ENCODE peak calls at places on chromosomes 11 and 22, in ten cellular contexts. E, J, V, G, L, Y, T, A, M and P are unnamed samples.

GRCh38 chr11:121418625-121419114 is 33.4 kb upstream of the SORL1 start:
- DNase-seq in G (no peak), J (no peak), A (no peak), E (no peak), Y (no peak), T (no peak), L (peak), M (no peak), V (no peak), P (no peak)

GRCh38 chr22:27292542-27293298 is 508.8 kb downstream of the MN1 start:
- DNase-seq in T (no peak), A (no peak), M (no peak), G (no peak), Y (no peak), L (no peak), J (no peak), E (no peak), V (no peak), P (no peak)

GRCh38 chr11:59197990-59198389 is 14.7 kb downstream of the MPEG1 start:
- DNase-seq in Y (no peak), L (no peak), V (peak), J (no peak), A (peak), T (no peak), M (peak), E (no peak), G (no peak), P (peak)

GRCh38 chr22:22235564-22235963 is 9.0 kb upstream of the VPREB1 start:
- DNase-seq in A (peak), L (peak), M (no peak), G (no peak), T (no peak), E (no peak), V (no peak), J (peak), Y (peak), P (no peak)

GRCh38 chr11:119206512-119207299 is 567 bp downstream of the CBL start:
- DNase-seq in A (no peak), G (peak), L (peak), E (no peak), V (no peak), M (peak), Y (peak), J (no peak), T (no peak), P (peak)

GRCh38 chr11:121895919-121896318 is 220.1 kb downstream of the BLID start:
- DNase-seq in J (no peak), T (no peak), E (no peak), Y (no peak), G (no peak), M (no peak), L (no peak), A (no peak), V (no peak), P (no peak)

GRCh38 chr22:40588726-40589125 is 47.8 kb downstream of the MRTFA start:
- DNase-seq in T (no peak), G (no peak), E (no peak), J (no peak), L (no peak), V (no peak), M (no peak), A (no peak), Y (no peak), P (no peak)

GRCh38 chr11:30016588-30017363 is at the start of gene KCNA4:
- DNase-seq in Y (no peak), A (no peak), L (no peak), V (no peak), J (no peak), E (no peak), T (no peak), G (no peak), M (peak), P (no peak)

GRCh38 chr22:17569971-17570511 is 6.7 kb downstream of the SLC25A18 start:
- DNase-seq in E (no peak), Y (no peak), V (no peak), M (no peak), L (no peak), G (no peak), J (no peak), T (no peak), A (peak), P (peak)

GRCh38 chr11:35873721-35874120 is 70.1 kb upstream of the LDLRAD3 start:
- DNase-seq in E (no peak), L (no peak), Y (no peak), M (no peak), V (no peak), G (no peak), T (no peak), A (no peak), J (no peak), P (no peak)

GRCh38 chr11:44976576-44976975 is 25.9 kb upstream of the TP53I11 start:
- DNase-seq in V (no peak), A (no peak), M (no peak), Y (no peak), L (peak), T (no peak), J (no peak), G (no peak), E (no peak), P (no peak)

GRCh38 chr11:113163291-113164030 is 150.9 kb upstream of the TTC12 start:
- DNase-seq in L (no peak), J (no peak), A (no peak), M (no peak), V (no peak), T (no peak), E (no peak), Y (no peak), G (no peak), P (no peak)

GRCh38 chr11:74135516-74135840 is 35.3 kb downstream of the C2CD3 start:
- DNase-seq in J (no peak), E (no peak), L (no peak), A (no peak), M (no peak), T (no peak), G (no peak), V (no peak), Y (no peak), P (no peak)

GRCh38 chr11:63573881-63574855 is 11.0 kb upstream of the PLAAT2 start:
- DNase-seq in T (no peak), A (peak), Y (no peak), J (no peak), L (peak), G (no peak), E (no peak), M (no peak), V (peak), P (peak)

GRCh38 chr11:3200388-3201111 is 18.1 kb downstream of the MRGPRG start:
- DNase-seq in E (no peak), G (no peak), T (no peak), A (no peak), Y (no peak), V (no peak), L (peak), J (no peak), M (peak), P (peak)

DNA sequence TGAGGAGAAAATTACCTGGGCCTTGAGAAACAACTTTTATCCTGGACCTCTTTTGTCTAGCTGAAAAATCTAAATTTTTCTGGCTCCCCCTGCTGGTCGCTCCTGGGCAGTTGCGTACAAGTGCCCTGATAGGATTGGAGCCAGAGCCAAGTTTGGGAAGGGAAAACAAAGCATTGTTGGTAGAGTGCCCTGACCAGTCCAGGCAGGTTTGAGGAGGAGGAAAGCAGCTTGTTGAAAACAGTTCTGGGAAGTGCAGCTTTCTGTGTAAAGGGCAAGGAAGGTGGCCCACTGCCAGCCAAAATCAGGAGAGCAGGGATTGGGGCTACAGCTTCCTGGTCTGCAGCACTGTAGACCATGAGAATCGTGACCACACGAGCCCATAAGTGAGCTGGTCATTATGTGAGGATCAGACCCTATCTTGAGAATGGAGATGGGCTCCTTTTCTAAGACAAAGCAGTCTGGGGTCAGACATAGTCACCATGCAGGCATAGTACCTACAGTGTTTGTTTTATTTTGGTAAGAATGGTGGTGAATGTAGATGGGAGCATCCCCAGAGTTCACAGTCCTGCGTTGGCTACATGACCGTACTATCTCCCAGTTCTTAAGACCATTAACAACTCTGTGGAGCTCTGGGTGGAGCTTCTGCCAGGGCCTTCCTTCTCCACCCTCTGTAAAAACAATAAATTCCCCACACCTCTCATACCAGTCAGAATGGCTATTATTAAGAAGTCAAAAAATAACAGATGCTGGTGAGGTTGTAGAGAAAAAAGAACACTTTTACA is 21.3 kb upstream of the PIK3IP1 start:
- DNase-seq in Y (no peak), V (peak), M (no peak), T (peak), J (no peak), A (peak), L (peak), E (no peak), G (peak), P (peak)
- TF ChIP-seq POLR2A in Y (no peak), V (no peak), M (no peak), T (no peak), J (no peak), A (no peak), L (no peak), E (no peak), G (peak), P (no peak)

DNA sequence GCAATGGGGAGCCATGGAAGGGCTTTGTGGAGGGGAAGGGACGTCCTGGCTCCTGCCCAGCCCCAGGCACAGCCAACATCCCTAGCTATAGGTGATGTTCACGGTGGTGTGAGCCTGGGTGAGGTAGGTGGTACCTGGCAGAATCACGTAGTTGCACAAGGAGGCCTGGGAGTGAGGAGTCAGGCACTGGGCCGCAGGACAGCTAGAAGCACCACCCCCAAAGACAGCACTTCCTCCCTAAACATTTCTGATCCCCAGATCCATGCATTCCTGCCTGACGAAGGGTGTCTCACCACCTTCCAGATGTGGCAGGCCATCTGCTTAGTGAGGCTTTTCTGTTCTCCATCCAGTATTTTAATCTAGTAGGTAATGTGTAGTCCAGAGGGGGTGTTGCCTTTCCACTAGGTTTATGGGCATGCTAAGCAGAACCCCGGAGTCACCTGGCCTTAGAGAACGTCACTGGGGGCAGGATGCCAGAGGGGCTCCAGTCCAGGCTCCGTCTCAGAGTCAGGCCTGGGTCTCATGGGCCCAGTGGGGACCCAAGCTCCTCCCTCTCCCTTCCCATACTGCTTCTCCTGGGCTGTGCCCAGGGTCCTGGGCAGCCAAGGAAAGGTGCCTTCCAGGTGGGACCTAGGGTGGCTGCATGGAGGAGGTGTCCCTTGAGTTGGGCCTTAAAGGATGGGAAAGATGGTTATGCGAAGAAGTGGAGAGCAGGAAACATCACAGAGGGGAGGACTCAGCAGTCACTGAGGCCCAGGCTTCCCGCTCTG is 56.2 kb downstream of the OTOG start:
- DNase-seq in T (no peak), G (no peak), M (no peak), E (peak), L (no peak), A (no peak), V (peak), Y (no peak), J (no peak), P (no peak)
- TF ChIP-seq POLR2AphosphoS5 in T (no peak), G (no peak), M (no peak), E (no peak), L (no peak), A (no peak), V (no peak), Y (no peak), J (no peak), P (no peak)

DNA sequence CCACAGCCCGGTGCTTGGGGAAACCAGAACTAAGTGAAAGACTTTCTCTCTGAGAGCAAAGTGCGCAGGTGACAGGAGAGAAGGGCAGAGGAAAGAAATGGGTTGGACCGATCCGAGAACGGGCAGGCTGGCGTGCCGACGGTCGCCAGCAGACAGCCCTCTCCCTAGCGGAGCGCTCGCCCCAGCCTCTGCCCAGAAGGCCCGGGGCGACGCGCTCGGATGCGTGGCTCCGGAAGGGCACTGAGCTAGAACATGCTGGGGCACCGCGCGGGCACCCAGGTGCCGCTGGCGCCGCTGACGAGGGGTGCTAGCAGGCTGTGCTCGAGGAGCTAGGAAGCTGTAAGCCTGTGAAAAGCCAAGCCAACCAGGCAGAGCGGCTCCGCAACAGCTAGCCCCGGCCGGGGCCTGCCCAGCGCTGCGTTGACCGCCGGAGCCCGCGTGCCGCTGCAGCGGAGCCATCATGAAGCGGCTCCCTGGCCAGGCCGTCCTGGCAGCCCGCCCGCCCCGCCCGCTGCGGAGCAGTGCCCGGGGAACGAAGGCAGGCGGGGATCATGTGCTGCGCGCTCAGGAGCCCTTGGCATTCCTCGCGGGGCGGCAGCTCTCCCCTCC is 22.1 kb upstream of the RRAS2 start:
- DNase-seq in L (peak), M (peak), E (no peak), V (peak), J (peak), T (no peak), A (peak), Y (peak), G (peak), P (peak)
- TF ChIP-seq POLR2A in L (no peak), M (no peak), E (no peak), V (no peak), J (no peak), T (peak), A (peak), Y (no peak), G (no peak), P (no peak)

GRCh38 chr11:61349189-61349751 is 12.4 kb downstream of the CYB561A3 start:
- DNase-seq in V (no peak), Y (no peak), L (no peak), A (no peak), M (no peak), J (no peak), E (no peak), T (no peak), G (no peak), P (no peak)
- TF ChIP-seq POLR2AphosphoS5 in V (no peak), Y (peak), L (no peak), A (no peak), M (no peak), J (no peak), E (no peak), T (no peak), G (no peak), P (no peak)

GRCh38 chr22:38317237-38317994 is at the start of gene CSNK1E:
- DNase-seq in L (peak), Y (peak), T (no peak), E (no peak), A (peak), J (peak), G (peak), V (peak), M (peak), P (peak)
- TF ChIP-seq POLR2A in L (no peak), Y (no peak), T (no peak), E (no peak), A (no peak), J (no peak), G (no peak), V (no peak), M (no peak), P (no peak)

GRCh38 chr22:42855726-42856125 is 1.3 kb downstream of the ARFGAP3 start:
- DNase-seq in J (no peak), G (no peak), E (no peak), V (no peak), L (no peak), Y (no peak), A (no peak), T (no peak), M (no peak), P (no peak)
- TF ChIP-seq POLR2AphosphoS5 in J (no peak), G (no peak), E (no peak), V (no peak), L (no peak), Y (no peak), A (no peak), T (no peak), M (no peak), P (no peak)

GRCh38 chr22:20116376-20116950 is 559 bp downstream of the RANBP1 start:
- DNase-seq in G (no peak), A (no peak), L (no peak), E (no peak), M (peak), T (no peak), Y (no peak), J (peak), V (no peak), P (peak)

GRCh38 chr22:20115691-20116375 is at the start of gene RANBP1:
- DNase-seq in E (no peak), A (no peak), Y (no peak), G (no peak), V (no peak), M (peak), J (no peak), T (no peak), L (no peak), P (no peak)

GRCh38 chr22:20116951-20117645 is at the start of gene TRMT2A:
- DNase-seq in M (peak), A (peak), L (peak), E (no peak), G (peak), T (peak), J (peak), Y (peak), V (peak), P (peak)

GRCh38 chr22:20118572-20119020 is 1.6 kb upstream of the TRMT2A start:
- DNase-seq in M (no peak), Y (no peak), A (no peak), E (no peak), V (no peak), J (no peak), T (no peak), L (no peak), G (no peak), P (no peak)

DNA sequence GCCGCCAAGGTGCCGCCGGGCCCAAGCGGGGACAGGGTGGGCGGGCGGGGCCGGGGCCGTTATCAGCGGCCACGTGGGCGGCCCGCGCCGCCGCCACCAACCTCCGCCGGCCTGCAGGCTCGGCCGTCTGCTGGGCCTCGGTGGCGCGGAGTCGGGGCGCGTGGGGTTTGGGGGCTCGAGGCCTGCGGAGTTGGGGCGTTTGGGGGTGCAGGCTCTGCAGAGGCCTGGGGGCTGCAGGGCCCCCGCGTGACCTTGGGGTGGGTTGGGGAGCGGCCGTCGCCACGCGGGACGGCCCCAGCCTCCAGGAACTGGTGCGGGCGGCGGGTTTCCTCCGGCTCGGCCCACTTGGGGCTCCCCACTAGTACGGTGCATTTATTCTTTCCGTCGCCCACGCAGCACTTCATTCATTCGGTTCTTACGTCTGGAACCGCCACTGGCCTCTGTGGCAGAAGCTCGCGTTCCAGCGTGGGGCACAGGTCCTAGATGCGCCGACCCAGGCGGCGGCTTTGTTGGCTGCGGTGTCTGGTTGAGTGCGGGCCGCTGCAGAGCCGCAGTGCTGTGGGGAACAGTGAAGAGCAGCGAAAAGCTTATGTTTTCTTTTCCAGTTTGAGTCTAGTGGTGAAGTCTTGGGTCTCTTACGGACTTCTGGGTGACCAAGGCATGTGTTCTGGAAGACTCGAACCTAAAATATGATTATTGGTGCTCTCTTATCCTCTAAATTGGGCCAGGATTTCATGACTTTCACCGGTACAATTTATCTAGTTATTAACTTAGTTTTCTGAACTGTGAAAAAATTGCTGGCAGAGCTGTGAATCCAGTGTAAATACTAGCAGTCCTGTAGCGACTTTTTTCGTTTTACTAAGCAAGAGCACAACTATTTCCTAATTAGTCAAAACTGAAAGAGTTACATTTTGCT is 888 bp upstream of the TRMT2A start:
- DNase-seq in V (no peak), T (no peak), J (peak), E (no peak), A (peak), M (no peak), Y (peak), L (peak), G (no peak), P (no peak)
- TF ChIP-seq POLR2A in V (no peak), T (no peak), J (no peak), E (no peak), A (no peak), M (no peak), Y (peak), L (no peak), G (no peak), P (no peak)

DNA sequence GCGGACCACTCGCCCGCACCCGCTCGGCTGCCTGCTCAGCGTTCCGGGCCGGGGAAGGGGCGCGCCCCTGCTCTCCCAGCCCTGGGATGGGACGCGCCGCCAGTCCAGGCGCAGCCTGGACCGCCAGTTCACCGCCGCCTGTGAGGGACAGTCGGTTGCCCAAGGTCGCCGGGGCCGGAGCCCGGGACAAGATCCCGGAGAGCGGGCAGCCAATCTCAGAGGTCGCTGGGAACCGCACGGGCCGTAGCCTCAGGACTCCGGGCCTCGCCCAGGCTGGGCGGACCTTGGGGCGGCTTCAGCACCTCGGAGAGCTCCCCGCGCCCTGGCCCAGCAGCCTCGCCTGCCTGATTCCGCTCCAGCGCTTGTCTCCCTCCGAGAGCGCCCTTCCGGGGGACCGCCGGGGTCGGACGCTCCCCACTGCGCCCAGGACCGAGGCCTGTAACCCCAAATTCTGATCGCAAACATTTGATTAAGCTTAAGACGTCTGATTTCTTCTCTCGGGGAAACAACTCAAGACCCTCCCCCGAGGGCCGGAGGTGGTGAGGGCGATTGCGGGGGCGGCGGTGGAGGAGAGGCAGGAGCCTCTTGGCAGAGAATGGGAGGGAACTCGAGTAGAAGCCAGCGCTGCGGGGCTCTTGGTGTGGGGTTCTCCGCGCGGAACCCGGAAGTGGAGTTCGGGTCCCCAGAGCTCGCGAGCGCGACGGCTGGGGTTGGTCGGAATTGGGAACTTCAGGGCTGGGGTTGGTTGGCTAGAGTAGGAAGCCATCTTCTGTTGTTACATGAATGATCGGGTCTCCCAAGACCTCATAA is 1.1 kb upstream of the CHRM4 start:
- DNase-seq in M (peak), T (no peak), L (peak), G (peak), Y (peak), V (peak), J (peak), A (peak), E (no peak), P (peak)
- TF ChIP-seq POLR2AphosphoS5 in M (no peak), T (no peak), L (no peak), G (peak), Y (no peak), V (peak), J (no peak), A (peak), E (peak), P (no peak)